ENCODE peak calls at places on chromosomes 3 and 15, in five cellular contexts. K, C, B, M and H are unnamed samples.

GRCh38 chr15:94168250-94168649 is 63.1 kb upstream of the MCTP2 start:
- DNase-seq in K (peak; percentile 14), C (peak; percentile 37), B (peak; percentile 10), M (no peak), H (peak; percentile 6)

GRCh38 chr15:83365370-83365938 is 81.0 kb upstream of the BNC1 start:
- DNase-seq in K (peak; percentile 32), C (peak; percentile 67), B (no peak), M (no peak), H (no peak)

GRCh38 chr3:140164922-140165590 is 230.1 kb downstream of the CLSTN2 start:
- DNase-seq in K (no peak), C (no peak), B (no peak), M (no peak), H (no peak)

GRCh38 chr15:78129098-78130011 is 1.9 kb downstream of the CIB2 start:
- DNase-seq in K (no peak), C (no peak), B (no peak), M (no peak), H (no peak)

GRCh38 chr3:63662500-63662899 is 10.0 kb downstream of the SNTN start:
- DNase-seq in K (no peak), C (peak; percentile 21), B (peak; percentile 2), M (no peak), H (peak; percentile 6)

GRCh38 chr15:78133801-78134200 is 2.6 kb upstream of the CIB2 start:
- DNase-seq in K (no peak), C (no peak), B (no peak), M (no peak), H (no peak)

GRCh38 chr15:93826798-93827197 is 404.6 kb upstream of the MCTP2 start:
- DNase-seq in K (no peak), C (no peak), B (no peak), M (no peak), H (no peak)

GRCh38 chr3:196971094-196971698 is 2.6 kb upstream of the PIGZ start:
- DNase-seq in K (no peak), C (no peak), B (peak; percentile 85), M (no peak), H (no peak)

GRCh38 chr15:36632196-36632595 is 52.8 kb downstream of the CDIN1 start:
- DNase-seq in K (peak; percentile 38), C (no peak), B (no peak), M (no peak), H (no peak)

GRCh38 chr3:5136619-5137429 is 14.7 kb downstream of the ARL8B start:
- DNase-seq in K (peak; percentile 48), C (no peak), B (peak; percentile 55), M (no peak), H (peak; percentile 49)
- TF ChIP-seq ESRRA in K (no peak), C (no peak), B (no peak), M (no peak), H (no peak)

GRCh38 chr3:158696618-158697017 is 24.2 kb upstream of the LXN start:
- DNase-seq in K (peak; percentile 49), C (no peak), B (no peak), M (no peak), H (peak; percentile 15)
- TF ChIP-seq ESRRA in K (no peak), C (no peak), B (no peak), M (no peak), H (no peak)

GRCh38 chr3:8560608-8561007 is 59.0 kb downstream of the LMCD1 start:
- DNase-seq in K (no peak), C (no peak), B (peak; percentile 38), M (no peak), H (no peak)
- TF ChIP-seq ESRRA in K (no peak), C (no peak), B (no peak), M (no peak), H (no peak)

GRCh38 chr15:32936283-32936918 is 218.6 kb downstream of the GREM1 start:
- DNase-seq in K (peak; percentile 52), C (no peak), B (peak; percentile 9), M (no peak), H (peak; percentile 16)
- TF ChIP-seq ESRRA in K (no peak), C (no peak), B (no peak), M (no peak), H (no peak)

GRCh38 chr3:143975549-143976152 is 4.0 kb downstream of the DIPK2A start:
- DNase-seq in K (peak; percentile 51), C (no peak), B (peak; percentile 66), M (no peak), H (peak; percentile 13)

GRCh38 chr3:143972495-143973351 is 1.1 kb downstream of the DIPK2A start:
- DNase-seq in K (peak; percentile 81), C (peak; percentile 59), B (peak; percentile 86), M (peak; percentile 53), H (peak; percentile 57)

GRCh38 chr3:143974877-143975238 is 3.2 kb downstream of the DIPK2A start:
- DNase-seq in K (no peak), C (no peak), B (peak; percentile 39), M (no peak), H (no peak)

GRCh38 chr3:143973352-143974021 is 1.9 kb downstream of the DIPK2A start:
- DNase-seq in K (peak; percentile 23), C (no peak), B (peak; percentile 41), M (no peak), H (peak; percentile 71)

GRCh38 chr3:143974181-143974876 is 2.7 kb downstream of the DIPK2A start:
- DNase-seq in K (no peak), C (no peak), B (peak; percentile 18), M (no peak), H (no peak)
- TF ChIP-seq ESRRA in K (no peak), C (no peak), B (no peak), M (no peak), H (no peak)

DNA sequence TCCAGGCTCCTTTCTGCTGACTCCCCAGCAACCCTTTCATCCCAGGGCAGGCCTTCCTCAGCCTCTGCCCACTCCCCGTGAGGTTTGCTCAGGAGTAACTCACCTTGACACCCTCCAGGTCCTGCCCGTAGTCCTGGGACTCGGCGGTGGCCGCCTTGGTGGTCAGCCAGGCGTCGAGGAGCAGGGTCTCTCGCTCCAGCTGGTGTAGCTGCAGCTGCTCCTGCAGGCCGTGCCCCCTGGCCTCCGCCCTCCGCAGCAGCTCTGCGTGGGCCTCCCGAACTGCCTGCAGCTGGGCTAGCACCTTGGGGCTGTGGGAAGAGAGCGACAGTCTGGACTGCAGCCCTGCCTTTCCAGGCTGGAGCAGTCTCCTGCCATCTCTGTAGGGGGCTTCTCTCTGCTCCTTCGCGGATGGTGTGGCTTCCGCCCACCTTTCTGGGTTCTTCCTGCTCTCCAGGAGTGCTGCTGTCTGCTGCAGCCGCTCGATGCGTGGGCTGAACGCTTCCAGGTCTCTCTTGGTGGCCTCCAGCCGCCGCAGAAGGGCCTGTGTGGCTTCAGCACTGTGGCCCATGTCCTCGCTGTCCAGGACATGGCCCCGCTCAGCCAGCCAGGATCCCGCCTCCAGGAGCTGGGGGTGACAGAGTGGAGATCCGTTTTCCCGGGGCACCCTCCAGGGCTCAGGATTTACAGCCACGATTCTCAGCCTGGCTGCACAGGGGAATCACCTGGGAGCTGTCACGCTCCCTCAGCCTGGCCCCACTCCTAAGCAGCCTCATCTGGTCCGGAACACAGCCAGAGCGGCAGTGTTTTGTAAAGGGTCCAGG is 16.7 kb downstream of the PLA2G4B start:
- DNase-seq in K (no peak), C (no peak), B (no peak), M (no peak), H (no peak)
- TF ChIP-seq ESRRA in K (no peak), C (no peak), B (no peak), M (no peak), H (no peak)

GRCh38 chr3:180624714-180625113 is 22.8 kb downstream of the TTC14 start:
- DNase-seq in K (no peak), C (no peak), B (no peak), M (peak; percentile 17), H (no peak)
- TF ChIP-seq ESRRA in K (no peak), C (no peak), B (no peak), M (no peak), H (no peak)

DNA sequence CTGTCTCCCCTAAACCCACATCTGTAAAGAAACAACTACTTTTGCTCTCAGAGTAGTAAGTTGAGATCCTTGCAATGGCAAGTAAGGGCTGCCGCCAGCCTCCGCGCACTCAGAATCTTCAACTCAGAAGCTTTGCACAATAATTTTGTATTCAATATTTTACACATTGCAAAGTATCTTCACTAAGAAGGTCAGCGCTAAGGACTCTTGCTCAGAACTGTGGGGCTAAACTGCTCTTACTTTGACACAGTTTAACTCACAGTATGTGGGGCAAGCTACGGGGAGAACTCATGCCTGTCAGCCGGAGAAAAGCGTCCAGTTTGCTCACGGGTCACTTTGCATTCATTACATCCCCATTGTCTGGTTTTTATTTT is 982 bp downstream of the LYSMD4 start:
- DNase-seq in K (no peak), C (no peak), B (no peak), M (no peak), H (no peak)
- TF ChIP-seq ESRRA in K (no peak), C (no peak), B (no peak), M (no peak), H (no peak)